ENCODE peak calls at places on chromosome 19, in four cellular contexts. One of them, this sample, is unnamed.

GRCh38 chr19:2469102-2469914 is 6.6 kb upstream of the GADD45B start:
- DNase-seq in fibroblast of pulmonary artery: peak
- DNase-seq in psoas muscle: peak
- DNase-seq in astrocyte of the spinal cord: peak
- DNase-seq in this sample: peak

GRCh38 chr19:6481541-6482342 is at the start of gene DENND1C:
- DNase-seq in fibroblast of pulmonary artery: no peak
- DNase-seq in psoas muscle: no peak
- DNase-seq in astrocyte of the spinal cord: no peak
- DNase-seq in this sample: peak

GRCh38 chr19:34186205-34186604 is 13.9 kb downstream of the LSM14A start:
- DNase-seq in psoas muscle: no peak
- DNase-seq in astrocyte of the spinal cord: no peak
- DNase-seq in fibroblast of pulmonary artery: no peak
- DNase-seq in this sample: no peak

GRCh38 chr19:6066661-6067646 is 43.3 kb downstream of the RFX2 start:
- DNase-seq in psoas muscle: peak
- DNase-seq in astrocyte of the spinal cord: peak
- DNase-seq in fibroblast of pulmonary artery: peak
- DNase-seq in this sample: peak

GRCh38 chr19:2329162-2329505 is 650 bp downstream of the SPPL2B start:
- DNase-seq in fibroblast of pulmonary artery: no peak
- DNase-seq in astrocyte of the spinal cord: no peak
- DNase-seq in psoas muscle: no peak
- DNase-seq in this sample: no peak

GRCh38 chr19:44575116-44575700 is 38.2 kb upstream of the IGSF23 start:
- DNase-seq in astrocyte of the spinal cord: no peak
- DNase-seq in fibroblast of pulmonary artery: no peak
- DNase-seq in psoas muscle: no peak
- DNase-seq in this sample: no peak

GRCh38 chr19:16880884-16881554 is 7.8 kb upstream of the F2RL3 start:
- DNase-seq in fibroblast of pulmonary artery: no peak
- DNase-seq in astrocyte of the spinal cord: no peak
- DNase-seq in psoas muscle: no peak
- DNase-seq in this sample: no peak

GRCh38 chr19:682678-683320 is 6.6 kb downstream of the FSTL3 start:
- DNase-seq in astrocyte of the spinal cord: no peak
- DNase-seq in psoas muscle: no peak
- DNase-seq in fibroblast of pulmonary artery: no peak
- DNase-seq in this sample: no peak

GRCh38 chr19:16569609-16570320 is 2.5 kb downstream of the SLC35E1 start:
- DNase-seq in psoas muscle: no peak
- DNase-seq in astrocyte of the spinal cord: no peak
- DNase-seq in fibroblast of pulmonary artery: no peak
- DNase-seq in this sample: no peak

GRCh38 chr19:1649706-1650626 is 2.4 kb downstream of the TCF3 start:
- DNase-seq in astrocyte of the spinal cord: no peak
- DNase-seq in fibroblast of pulmonary artery: no peak
- DNase-seq in psoas muscle: no peak
- DNase-seq in this sample: no peak

GRCh38 chr19:10420444-10421239 is at the start of gene PDE4A:
- DNase-seq in fibroblast of pulmonary artery: peak
- DNase-seq in psoas muscle: peak
- DNase-seq in astrocyte of the spinal cord: no peak
- DNase-seq in this sample: peak
- TF ChIP-seq CTCF in fibroblast of pulmonary artery: peak
- TF ChIP-seq CTCF in psoas muscle: peak
- TF ChIP-seq CTCF in astrocyte of the spinal cord: peak
- TF ChIP-seq CTCF in this sample: peak

DNA sequence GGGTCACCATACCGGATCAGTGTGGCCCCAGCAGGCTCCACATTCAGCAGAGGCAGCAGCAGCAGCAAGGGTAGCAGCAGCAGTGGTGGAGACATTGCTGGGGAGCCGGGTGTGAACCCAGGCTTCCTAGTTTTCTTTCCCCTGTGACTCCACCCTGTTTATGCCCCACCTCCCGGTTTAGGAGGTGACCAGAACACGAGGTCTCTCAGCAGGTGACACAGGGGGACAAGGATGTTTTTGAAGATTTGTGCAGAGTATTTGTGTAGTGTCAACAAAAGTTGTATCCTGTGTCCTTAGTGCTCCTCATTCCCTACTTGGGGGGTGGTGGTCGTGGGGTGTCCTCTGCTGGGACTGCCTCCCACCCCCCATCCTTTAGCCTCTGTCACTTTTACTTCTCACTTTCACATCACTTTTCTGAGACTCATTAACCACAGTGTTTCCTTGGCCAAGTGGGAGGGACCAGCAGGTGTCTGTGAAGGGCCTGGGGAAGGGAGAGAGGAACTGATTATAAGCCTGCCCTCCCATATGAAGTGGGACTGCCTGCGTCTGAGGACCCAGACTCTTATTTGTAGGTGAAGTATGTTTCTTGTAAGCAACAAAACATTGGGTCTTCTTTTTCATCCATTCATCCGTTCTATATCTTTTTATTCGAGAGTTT is 15.6 kb upstream of the KCNC3 start:
- DNase-seq in astrocyte of the spinal cord: no peak
- DNase-seq in fibroblast of pulmonary artery: no peak
- DNase-seq in psoas muscle: no peak
- DNase-seq in this sample: no peak
- H3K4me3 ChIP-seq in astrocyte of the spinal cord: no peak
- H3K4me3 ChIP-seq in fibroblast of pulmonary artery: no peak
- H3K4me3 ChIP-seq in psoas muscle: no peak
- H3K4me3 ChIP-seq in this sample: no peak

GRCh38 chr19:3733549-3734309 is 25.5 kb downstream of the TJP3 start:
- DNase-seq in fibroblast of pulmonary artery: no peak
- DNase-seq in psoas muscle: no peak
- DNase-seq in astrocyte of the spinal cord: no peak
- DNase-seq in this sample: no peak

GRCh38 chr19:3734310-3734600 is 26.1 kb downstream of the TJP3 start:
- DNase-seq in psoas muscle: no peak
- DNase-seq in astrocyte of the spinal cord: no peak
- DNase-seq in fibroblast of pulmonary artery: no peak
- DNase-seq in this sample: no peak

GRCh38 chr19:3730457-3730958 is 22.3 kb downstream of the TJP3 start:
- DNase-seq in astrocyte of the spinal cord: no peak
- DNase-seq in fibroblast of pulmonary artery: no peak
- DNase-seq in psoas muscle: no peak
- DNase-seq in this sample: no peak

GRCh38 chr19:3736106-3736724 is 25.3 kb downstream of the APBA3 start:
- DNase-seq in fibroblast of pulmonary artery: no peak
- DNase-seq in psoas muscle: no peak
- DNase-seq in astrocyte of the spinal cord: no peak
- DNase-seq in this sample: no peak

GRCh38 chr19:3732108-3732507 is 23.9 kb downstream of the TJP3 start:
- DNase-seq in psoas muscle: no peak
- DNase-seq in fibroblast of pulmonary artery: no peak
- DNase-seq in astrocyte of the spinal cord: no peak
- DNase-seq in this sample: no peak
- TF ChIP-seq CTCF in psoas muscle: no peak
- TF ChIP-seq CTCF in fibroblast of pulmonary artery: no peak
- TF ChIP-seq CTCF in astrocyte of the spinal cord: no peak
- TF ChIP-seq CTCF in this sample: peak

GRCh38 chr19:49180659-49181058 is 23.1 kb downstream of the TRPM4 start:
- DNase-seq in fibroblast of pulmonary artery: no peak
- DNase-seq in psoas muscle: no peak
- DNase-seq in astrocyte of the spinal cord: no peak
- DNase-seq in this sample: no peak
- H3K4me3 ChIP-seq in fibroblast of pulmonary artery: no peak
- H3K4me3 ChIP-seq in psoas muscle: no peak
- H3K4me3 ChIP-seq in astrocyte of the spinal cord: no peak
- H3K4me3 ChIP-seq in this sample: no peak

DNA sequence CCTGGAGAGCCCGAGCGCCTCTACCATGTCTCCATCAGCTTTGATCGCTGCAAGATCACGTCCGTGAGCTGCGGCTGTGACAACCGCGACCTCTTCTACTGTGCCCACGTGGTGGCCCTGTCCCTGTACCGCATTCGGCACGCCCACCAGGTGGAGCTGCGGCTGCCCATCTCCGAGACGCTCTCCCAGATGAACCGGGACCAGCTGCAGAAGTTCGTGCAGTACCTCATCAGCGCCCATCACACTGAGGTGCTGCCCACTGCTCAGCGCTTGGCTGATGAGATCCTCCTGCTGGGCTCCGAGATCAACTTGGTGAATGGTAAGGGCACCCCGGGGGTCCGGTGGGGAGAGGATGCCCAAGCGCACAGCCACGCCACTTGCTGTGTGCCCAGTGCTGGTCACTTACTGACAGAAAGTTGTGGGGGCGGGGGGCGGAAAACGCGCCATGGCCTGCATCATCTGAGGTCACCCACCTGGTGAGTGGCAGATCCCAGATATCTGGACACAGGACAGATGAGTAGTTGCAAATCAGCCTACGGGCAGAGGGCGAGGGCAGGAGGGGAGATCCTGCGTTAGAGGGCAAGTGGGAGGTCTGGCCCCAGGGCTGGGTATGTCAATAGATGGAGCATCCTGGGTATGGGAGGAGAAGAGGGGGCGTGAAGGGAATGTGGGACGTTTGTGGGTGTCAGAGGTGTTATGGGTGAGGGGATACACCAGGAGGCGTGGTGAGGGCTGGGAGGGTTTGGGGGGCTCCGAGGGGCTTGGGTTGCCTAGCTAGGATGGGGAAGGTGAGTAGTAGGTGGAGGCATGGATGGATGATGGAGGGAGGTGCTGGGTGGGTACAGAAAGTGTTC is 9.8 kb downstream of the ZSWIM4 start:
- DNase-seq in astrocyte of the spinal cord: no peak
- DNase-seq in fibroblast of pulmonary artery: no peak
- DNase-seq in psoas muscle: peak
- DNase-seq in this sample: no peak
- TF ChIP-seq CTCF in astrocyte of the spinal cord: peak
- TF ChIP-seq CTCF in fibroblast of pulmonary artery: peak
- TF ChIP-seq CTCF in psoas muscle: peak
- TF ChIP-seq CTCF in this sample: peak

GRCh38 chr19:54040003-54040402 is 23.7 kb downstream of the VSTM1 start:
- DNase-seq in astrocyte of the spinal cord: no peak
- DNase-seq in fibroblast of pulmonary artery: no peak
- DNase-seq in psoas muscle: no peak
- DNase-seq in this sample: no peak

GRCh38 chr19:54029930-54030490 is 33.7 kb downstream of the VSTM1 start:
- DNase-seq in astrocyte of the spinal cord: peak
- DNase-seq in psoas muscle: no peak
- DNase-seq in fibroblast of pulmonary artery: peak
- DNase-seq in this sample: peak

GRCh38 chr19:54030895-54031586 is 32.7 kb downstream of the VSTM1 start:
- DNase-seq in astrocyte of the spinal cord: no peak
- DNase-seq in fibroblast of pulmonary artery: peak
- DNase-seq in psoas muscle: no peak
- DNase-seq in this sample: peak

DNA sequence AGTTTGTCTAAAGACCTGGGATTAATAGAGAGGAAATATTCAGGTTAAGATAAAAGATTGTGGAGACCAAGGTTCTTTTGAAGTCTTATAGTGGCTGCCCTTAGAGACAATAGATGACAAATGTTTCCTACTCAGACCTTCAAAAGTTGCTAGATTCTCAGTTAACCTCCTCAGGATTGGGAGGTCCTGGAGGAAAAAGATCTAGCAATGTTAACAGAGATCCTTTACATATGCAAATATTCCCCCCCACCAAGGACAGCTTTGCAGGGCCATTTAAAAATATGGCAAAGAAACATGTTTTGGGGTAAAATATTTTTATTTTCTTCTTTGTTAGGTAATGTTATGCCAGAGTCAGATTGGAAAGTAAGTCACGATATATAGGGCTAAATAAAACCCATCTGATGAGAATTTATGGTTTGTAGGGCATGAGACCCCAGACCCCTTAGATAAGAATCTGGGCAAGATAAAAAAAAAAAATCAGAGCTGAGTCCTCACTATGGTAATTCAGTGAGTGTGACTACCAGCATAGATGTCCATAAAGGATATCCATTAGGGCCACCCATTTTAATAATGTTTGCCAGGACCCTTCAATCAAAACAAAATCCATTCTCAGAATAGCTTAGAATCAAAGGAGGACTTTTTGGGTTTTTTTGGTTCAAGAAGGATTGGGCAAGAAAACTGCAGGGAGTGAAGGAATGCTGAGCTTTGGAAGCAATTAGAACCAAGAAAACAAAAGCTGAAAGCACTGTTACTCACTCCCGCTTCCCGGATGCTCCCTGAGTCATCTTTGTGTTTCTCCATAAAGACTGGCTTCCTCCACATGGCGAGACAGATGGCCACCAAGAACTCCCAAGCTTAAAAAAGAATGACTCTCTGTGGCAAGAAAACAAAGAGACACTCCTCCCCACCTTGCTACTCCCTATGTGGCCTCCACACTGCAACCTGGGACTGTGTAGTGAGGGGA is 28.2 kb downstream of the VSTM1 start:
- DNase-seq in fibroblast of pulmonary artery: peak
- DNase-seq in psoas muscle: no peak
- DNase-seq in astrocyte of the spinal cord: peak
- DNase-seq in this sample: peak
- H3K4me3 ChIP-seq in fibroblast of pulmonary artery: no peak
- H3K4me3 ChIP-seq in psoas muscle: no peak
- H3K4me3 ChIP-seq in astrocyte of the spinal cord: no peak
- H3K4me3 ChIP-seq in this sample: no peak